ENCODE peak calls at places on chromosomes 1 and 21, in six cellular contexts. D is NCI-H2029; T is memory B cell; X is HTR-8/SVneo; A is stimulated activated CD4-positive, alpha-beta T cell treated with anti-CD3 and anti-CD28 coated beads, Interleukin-4, amount 100 ng/mL, for 24 hours; B is islet precursor cell. K is an unnamed sample.

GRCh38 chr1:43229831-43230780 is 39.7 kb upstream of the TMEM125 start:
- DNase-seq in D (no peak), T (no peak), X (no peak), A (no peak), B (peak), K (no peak)

GRCh38 chr1:152623203-152623844 is 421 bp upstream of the LCE3A start:
- DNase-seq in D (no peak), T (no peak), X (no peak), A (no peak), B (no peak), K (no peak)

GRCh38 chr1:109659997-109660755 is 4.3 kb downstream of the GSTM4 start:
- DNase-seq in D (no peak), T (no peak), X (no peak), A (no peak), B (peak), K (peak)

GRCh38 chr1:182229907-182230522 is 161.6 kb downstream of the GLUL start:
- DNase-seq in D (peak), T (no peak), X (no peak), A (no peak), B (no peak), K (peak)

GRCh38 chr1:224660074-224660473 is 44.0 kb downstream of the CNIH3 start:
- DNase-seq in D (no peak), T (no peak), X (no peak), A (no peak), B (no peak), K (no peak)

GRCh38 chr1:239434181-239434580 is 47.8 kb downstream of the CHRM3 start:
- DNase-seq in D (no peak), T (no peak), X (no peak), A (no peak), B (no peak), K (no peak)

GRCh38 chr1:46611691-46612221 is 4.9 kb downstream of the MOB3C start:
- DNase-seq in D (no peak), T (no peak), X (peak), A (no peak), B (peak), K (no peak)

GRCh38 chr1:52080014-52080415 is 23.9 kb downstream of the BTF3L4 start:
- DNase-seq in D (no peak), T (no peak), X (no peak), A (no peak), B (no peak), K (no peak)

GRCh38 chr21:30981403-30981802 is 56.9 kb downstream of the KRTAP19-8 start:
- DNase-seq in D (no peak), T (no peak), X (no peak), A (no peak), B (no peak), K (no peak)